ENCODE peak calls at places on chromosomes 4 and X, in ten cellular contexts. W, P, U, G, V, C, X, L, Q and Z are unnamed samples.

GRCh38 chr4:183987987-183988392 is 82.9 kb downstream of the STOX2 start:
- DNase-seq in W (peak), P (peak), U (peak), G (peak), V (peak), C (peak), X (peak), L (peak), Q (peak), Z (peak)

GRCh38 chr4:20393486-20394100 is 141.9 kb downstream of the SLIT2 start:
- DNase-seq in W (no peak), P (no peak), U (no peak), G (no peak), V (no peak), C (no peak), X (no peak), L (no peak), Q (peak), Z (no peak)

GRCh38 chrX:49042581-49043219 is 457 bp downstream of the TFE3 start:
- DNase-seq in W (no peak), P (no peak), U (peak), G (no peak), V (no peak), C (no peak), X (no peak), L (no peak), Q (no peak), Z (peak)

GRCh38 chr4:101039367-101039766 is 308.0 kb downstream of the PPP3CA start:
- DNase-seq in W (no peak), P (no peak), U (no peak), G (no peak), V (no peak), C (no peak), X (no peak), L (no peak), Q (no peak), Z (no peak)

GRCh38 chr4:52841707-52842456 is 20.2 kb upstream of the RASL11B start:
- DNase-seq in W (peak), P (peak), U (peak), G (no peak), V (peak), C (no peak), X (peak), L (no peak), Q (peak), Z (no peak)

GRCh38 chr4:39469429-39470077 is 10.7 kb downstream of the LIAS start:
- DNase-seq in W (peak), P (peak), U (peak), G (no peak), V (peak), C (peak), X (peak), L (peak), Q (peak), Z (peak)

GRCh38 chrX:107940095-107940494 is 42.1 kb downstream of the TEX13B start:
- DNase-seq in W (no peak), P (no peak), U (no peak), G (no peak), V (no peak), C (no peak), X (no peak), L (no peak), Q (no peak), Z (peak)

GRCh38 chr4:87375719-87376291 is 15.2 kb downstream of the HSD17B11 start:
- DNase-seq in W (peak), P (peak), U (peak), G (peak), V (peak), C (no peak), X (peak), L (peak), Q (peak), Z (peak)

GRCh38 chrX:139286342-139286741 is 244.2 kb upstream of the F9 start:
- DNase-seq in W (no peak), P (no peak), U (no peak), G (no peak), V (no peak), C (no peak), X (no peak), L (no peak), Q (no peak), Z (no peak)

GRCh38 chrX:118760025-118760424 is 32.6 kb downstream of the IL13RA1 start:
- DNase-seq in W (no peak), P (no peak), U (no peak), G (no peak), V (no peak), C (no peak), X (no peak), L (no peak), Q (no peak), Z (no peak)

GRCh38 chr4:101400096-101400495 is 52.8 kb upstream of the PPP3CA start:
- DNase-seq in W (peak), P (no peak), U (peak), G (no peak), V (peak), C (no peak), X (no peak), L (no peak), Q (no peak), Z (peak)

GRCh38 chrX:130772313-130773140 is 130.5 kb downstream of the ENOX2 start:
- DNase-seq in W (peak), P (no peak), U (peak), G (no peak), V (peak), C (peak), X (peak), L (peak), Q (peak), Z (peak)

GRCh38 chrX:54423161-54423888 is 16.9 kb upstream of the TSR2 start:
- DNase-seq in W (no peak), P (no peak), U (peak), G (no peak), V (no peak), C (no peak), X (no peak), L (no peak), Q (no peak), Z (peak)

GRCh38 chr4:7941111-7942018 is 1.7 kb upstream of the AFAP1 start:
- DNase-seq in W (no peak), P (no peak), U (peak), G (peak), V (no peak), C (peak), X (no peak), L (no peak), Q (no peak), Z (no peak)

GRCh38 chr4:150126880-150127236 is 48.6 kb downstream of the DCLK2 start:
- DNase-seq in W (peak), P (no peak), U (peak), G (no peak), V (peak), C (no peak), X (no peak), L (no peak), Q (no peak), Z (peak)

GRCh38 chrX:7889138-7889537 is 38.1 kb downstream of the PNPLA4 start:
- DNase-seq in W (no peak), P (no peak), U (no peak), G (no peak), V (no peak), C (no peak), X (no peak), L (no peak), Q (no peak), Z (no peak)

GRCh38 chr4:4862665-4863482 is 3.4 kb downstream of the MSX1 start:
- DNase-seq in W (no peak), P (no peak), U (no peak), G (no peak), V (no peak), C (no peak), X (peak), L (no peak), Q (no peak), Z (no peak)

GRCh38 chrX:144627947-144628346 is 619.4 kb upstream of the SPANXN1 start:
- DNase-seq in W (no peak), P (no peak), U (no peak), G (no peak), V (peak), C (peak), X (no peak), L (no peak), Q (no peak), Z (no peak)

GRCh38 chr4:186717556-186717955 is 6.1 kb downstream of the FAT1 start:
- DNase-seq in W (no peak), P (no peak), U (no peak), G (no peak), V (peak), C (no peak), X (no peak), L (no peak), Q (no peak), Z (no peak)

GRCh38 chr4:42736538-42736937 is 79.6 kb upstream of the ATP8A1 start:
- DNase-seq in W (no peak), P (no peak), U (no peak), G (no peak), V (no peak), C (no peak), X (no peak), L (no peak), Q (no peak), Z (no peak)

GRCh38 chr4:92251711-92252110 is 52.1 kb upstream of the GRID2 start:
- DNase-seq in W (peak), P (no peak), U (peak), G (no peak), V (no peak), C (no peak), X (no peak), L (no peak), Q (no peak), Z (no peak)

GRCh38 chrX:79259073-79259689 is 108.0 kb downstream of the ITM2A start:
- DNase-seq in W (peak), P (no peak), U (peak), G (no peak), V (no peak), C (no peak), X (no peak), L (no peak), Q (no peak), Z (peak)

GRCh38 chr4:154049457-154050181 is 260.7 kb upstream of the SFRP2 start:
- DNase-seq in W (peak), P (peak), U (peak), G (no peak), V (peak), C (no peak), X (peak), L (peak), Q (no peak), Z (peak)

GRCh38 chr4:176534566-176534965 is 214.8 kb downstream of the SPCS3 start:
- DNase-seq in W (peak), P (no peak), U (peak), G (no peak), V (peak), C (no peak), X (no peak), L (peak), Q (no peak), Z (peak)

GRCh38 chr4:3202836-3203820 is 45.8 kb upstream of the MSANTD1 start:
- DNase-seq in W (peak), P (no peak), U (peak), G (no peak), V (no peak), C (no peak), X (no peak), L (no peak), Q (peak), Z (peak)
- TF ChIP-seq CTCF in W (no peak), P (no peak), U (no peak), G (no peak), V (no peak), C (no peak), X (no peak), L (no peak), Q (no peak), Z (no peak)

DNA sequence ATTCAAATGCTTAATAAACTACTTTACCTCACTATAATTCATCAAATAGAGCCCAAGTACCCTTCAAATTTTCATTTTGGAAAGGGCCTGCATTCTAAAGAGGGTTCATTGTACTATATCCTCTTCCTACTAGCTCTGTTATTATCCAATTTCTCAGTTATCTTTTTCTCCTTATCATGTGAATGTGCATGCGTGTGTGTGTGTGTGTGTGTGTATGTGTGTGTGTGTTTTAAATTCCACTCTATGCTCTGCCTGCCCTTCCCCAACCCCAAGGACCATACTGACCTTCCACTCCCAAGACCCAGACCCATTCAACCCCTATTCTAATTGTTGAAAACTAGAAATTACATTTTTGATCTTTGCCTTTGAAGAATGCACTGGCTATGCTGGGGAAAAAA is 33.3 kb downstream of the CASK start:
- DNase-seq in W (no peak), P (no peak), U (no peak), G (no peak), V (no peak), C (no peak), X (no peak), L (no peak), Q (no peak), Z (no peak)
- H3K4me3 ChIP-seq in W (no peak), P (no peak), U (no peak), G (no peak), V (no peak), C (no peak), X (no peak), L (no peak), Q (no peak), Z (no peak)

GRCh38 chrX:72128881-72129280 is 2.8 kb downstream of the RTL5 start:
- DNase-seq in W (no peak), P (no peak), U (peak), G (no peak), V (no peak), C (no peak), X (peak), L (no peak), Q (peak), Z (peak)
- TF ChIP-seq CTCF in W (peak), P (peak), U (peak), G (no peak), V (no peak), C (peak), X (peak), L (peak), Q (no peak), Z (peak)

DNA sequence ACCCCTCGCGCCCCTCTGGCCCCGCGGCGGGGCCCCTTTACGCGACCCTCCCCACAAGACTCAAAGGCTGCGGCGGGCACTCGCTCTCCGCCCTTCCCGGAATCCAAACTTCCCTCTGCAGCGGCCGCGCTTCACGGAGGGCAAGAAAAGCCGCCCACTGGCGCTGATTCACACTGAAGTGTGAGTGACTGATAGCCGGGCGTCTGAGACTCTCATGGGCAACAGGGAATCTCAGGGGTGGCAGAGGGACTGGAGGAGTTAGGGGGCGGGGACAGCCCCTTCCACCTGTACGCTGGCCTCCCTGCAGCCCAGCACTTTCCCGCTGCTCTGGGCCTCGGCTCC is 664 bp downstream of the SH3BP2 start:
- DNase-seq in W (peak), P (no peak), U (peak), G (peak), V (no peak), C (no peak), X (peak), L (no peak), Q (peak), Z (peak)
- H3K4me3 ChIP-seq in W (peak), P (peak), U (peak), G (peak), V (peak), C (peak), X (peak), L (peak), Q (peak), Z (peak)

GRCh38 chrX:120308558-120308957 is 2.7 kb downstream of the TMEM255A start:
- DNase-seq in W (no peak), P (no peak), U (no peak), G (no peak), V (no peak), C (peak), X (no peak), L (no peak), Q (peak), Z (no peak)
- TF ChIP-seq CTCF in W (no peak), P (peak), U (no peak), G (no peak), V (no peak), C (no peak), X (no peak), L (no peak), Q (no peak), Z (peak)

GRCh38 chr4:89298160-89298559 is 9.4 kb downstream of the GPRIN3 start:
- DNase-seq in W (no peak), P (no peak), U (no peak), G (no peak), V (no peak), C (no peak), X (no peak), L (no peak), Q (no peak), Z (no peak)
- H3K4me3 ChIP-seq in W (no peak), P (no peak), U (no peak), G (no peak), V (no peak), C (no peak), X (no peak), L (no peak), Q (no peak), Z (no peak)

GRCh38 chrX:33324099-33324498 is 112.8 kb upstream of the DMD start:
- DNase-seq in W (no peak), P (no peak), U (no peak), G (no peak), V (no peak), C (no peak), X (no peak), L (no peak), Q (no peak), Z (no peak)
- TF ChIP-seq CTCF in W (peak), P (peak), U (no peak), G (no peak), V (peak), C (peak), X (peak), L (no peak), Q (no peak), Z (no peak)